ENCODE peak calls at places on chromosomes 5 and 9, in six cellular contexts. One of them, this sample, is unnamed.

GRCh38 chr5:110099562-110099961 is 409.8 kb downstream of the MAN2A1 start:
- DNase-seq in cardiac muscle cell: no peak
- DNase-seq in epithelial cell of esophagus: no peak
- DNase-seq in A549: no peak
- DNase-seq in heart left ventricle: no peak
- DNase-seq in psoas muscle: no peak
- DNase-seq in this sample: no peak

GRCh38 chr9:97568461-97569275 is 64.5 kb downstream of the TSTD2 start:
- DNase-seq in cardiac muscle cell: no peak
- DNase-seq in epithelial cell of esophagus: no peak
- DNase-seq in A549: no peak
- DNase-seq in heart left ventricle: no peak
- DNase-seq in psoas muscle: no peak
- DNase-seq in this sample: no peak

GRCh38 chr9:8868632-8869031 is 1069.1 kb upstream of the DMAC1 start:
- DNase-seq in cardiac muscle cell: peak
- DNase-seq in epithelial cell of esophagus: no peak
- DNase-seq in A549: no peak
- DNase-seq in heart left ventricle: no peak
- DNase-seq in psoas muscle: no peak
- DNase-seq in this sample: no peak

GRCh38 chr5:111737716-111738115 is 19.3 kb downstream of the NREP start:
- DNase-seq in cardiac muscle cell: no peak
- DNase-seq in epithelial cell of esophagus: no peak
- DNase-seq in A549: no peak
- DNase-seq in heart left ventricle: no peak
- DNase-seq in psoas muscle: no peak
- DNase-seq in this sample: no peak

GRCh38 chr5:4348418-4348817 is 752.8 kb downstream of the IRX1 start:
- DNase-seq in cardiac muscle cell: no peak
- DNase-seq in epithelial cell of esophagus: peak
- DNase-seq in A549: no peak
- DNase-seq in heart left ventricle: no peak
- DNase-seq in psoas muscle: no peak
- DNase-seq in this sample: no peak

GRCh38 chr9:126652140-126652558 is 38.4 kb downstream of the LMX1B start:
- DNase-seq in cardiac muscle cell: no peak
- DNase-seq in epithelial cell of esophagus: no peak
- DNase-seq in A549: no peak
- DNase-seq in heart left ventricle: no peak
- DNase-seq in psoas muscle: no peak
- DNase-seq in this sample: no peak

GRCh38 chr5:43301653-43302091 is 11.5 kb downstream of the HMGCS1 start:
- DNase-seq in cardiac muscle cell: no peak
- DNase-seq in epithelial cell of esophagus: no peak
- DNase-seq in A549: no peak
- DNase-seq in heart left ventricle: no peak
- DNase-seq in psoas muscle: no peak
- DNase-seq in this sample: no peak

GRCh38 chr5:181217805-181218065 is 5.3 kb upstream of the TRIM41 start:
- DNase-seq in cardiac muscle cell: peak
- DNase-seq in epithelial cell of esophagus: no peak
- DNase-seq in A549: no peak
- DNase-seq in heart left ventricle: no peak
- DNase-seq in psoas muscle: no peak
- DNase-seq in this sample: no peak

GRCh38 chr9:121253821-121254471 is 14.0 kb upstream of the GSN start:
- DNase-seq in cardiac muscle cell: no peak
- DNase-seq in epithelial cell of esophagus: no peak
- DNase-seq in A549: no peak
- DNase-seq in heart left ventricle: no peak
- DNase-seq in psoas muscle: no peak
- DNase-seq in this sample: no peak

GRCh38 chr5:50751064-50751657 is 84.7 kb downstream of the PARP8 start:
- DNase-seq in cardiac muscle cell: peak
- DNase-seq in epithelial cell of esophagus: peak
- DNase-seq in A549: peak
- DNase-seq in heart left ventricle: no peak
- DNase-seq in psoas muscle: no peak
- DNase-seq in this sample: peak

GRCh38 chr9:134391319-134392231 is 65.3 kb downstream of the RXRA start:
- DNase-seq in cardiac muscle cell: no peak
- DNase-seq in epithelial cell of esophagus: no peak
- DNase-seq in A549: no peak
- DNase-seq in heart left ventricle: no peak
- DNase-seq in psoas muscle: no peak
- DNase-seq in this sample: no peak

GRCh38 chr9:129608561-129609481 is 12.1 kb downstream of the C9orf50 start:
- DNase-seq in cardiac muscle cell: no peak
- DNase-seq in epithelial cell of esophagus: no peak
- DNase-seq in A549: peak
- DNase-seq in heart left ventricle: no peak
- DNase-seq in psoas muscle: no peak
- DNase-seq in this sample: no peak

GRCh38 chr5:6604341-6604740 is 28.5 kb downstream of the NSUN2 start:
- DNase-seq in cardiac muscle cell: no peak
- DNase-seq in epithelial cell of esophagus: no peak
- DNase-seq in A549: no peak
- DNase-seq in heart left ventricle: no peak
- DNase-seq in psoas muscle: no peak
- DNase-seq in this sample: no peak

GRCh38 chr5:80181618-80182211 is 74.1 kb downstream of the SERINC5 start:
- DNase-seq in cardiac muscle cell: no peak
- DNase-seq in epithelial cell of esophagus: peak
- DNase-seq in A549: peak
- DNase-seq in heart left ventricle: no peak
- DNase-seq in psoas muscle: no peak
- DNase-seq in this sample: no peak

GRCh38 chr5:146378981-146379380 is 40.3 kb downstream of the POU4F3 start:
- DNase-seq in cardiac muscle cell: no peak
- DNase-seq in epithelial cell of esophagus: no peak
- DNase-seq in A549: no peak
- DNase-seq in heart left ventricle: no peak
- DNase-seq in psoas muscle: no peak
- DNase-seq in this sample: no peak

GRCh38 chr5:114055318-114055788 is 306.5 kb upstream of the KCNN2 start:
- DNase-seq in cardiac muscle cell: peak
- DNase-seq in epithelial cell of esophagus: peak
- DNase-seq in A549: no peak
- DNase-seq in heart left ventricle: peak
- DNase-seq in psoas muscle: peak
- DNase-seq in this sample: no peak

GRCh38 chr9:107942870-107943269 is 453.3 kb upstream of the KLF4 start:
- DNase-seq in cardiac muscle cell: no peak
- DNase-seq in epithelial cell of esophagus: no peak
- DNase-seq in A549: no peak
- DNase-seq in heart left ventricle: no peak
- DNase-seq in psoas muscle: no peak
- DNase-seq in this sample: no peak

GRCh38 chr9:123354806-123355508 is 1.0 kb upstream of the CRB2 start:
- DNase-seq in cardiac muscle cell: no peak
- DNase-seq in epithelial cell of esophagus: peak
- DNase-seq in A549: no peak
- DNase-seq in heart left ventricle: no peak
- DNase-seq in psoas muscle: no peak
- DNase-seq in this sample: no peak

GRCh38 chr9:21994996-21995651 is 533 bp downstream of the CDKN2B-AS1 start:
- DNase-seq in cardiac muscle cell: peak
- DNase-seq in epithelial cell of esophagus: peak
- DNase-seq in A549: no peak
- DNase-seq in heart left ventricle: peak
- DNase-seq in psoas muscle: peak
- DNase-seq in this sample: no peak

GRCh38 chr9:127838375-127839078 is 15.9 kb downstream of the ENG start:
- DNase-seq in cardiac muscle cell: no peak
- DNase-seq in epithelial cell of esophagus: no peak
- DNase-seq in A549: peak
- DNase-seq in heart left ventricle: peak
- DNase-seq in psoas muscle: peak
- DNase-seq in this sample: peak

GRCh38 chr9:121824651-121825480 is 173.4 kb downstream of the DAB2IP start:
- DNase-seq in cardiac muscle cell: peak
- DNase-seq in epithelial cell of esophagus: no peak
- DNase-seq in A549: no peak
- DNase-seq in heart left ventricle: no peak
- DNase-seq in psoas muscle: no peak
- DNase-seq in this sample: no peak

GRCh38 chr9:93107825-93108161 is 11.8 kb downstream of the CARD19 start:
- DNase-seq in cardiac muscle cell: no peak
- DNase-seq in epithelial cell of esophagus: no peak
- DNase-seq in A549: no peak
- DNase-seq in heart left ventricle: peak
- DNase-seq in psoas muscle: no peak
- DNase-seq in this sample: no peak

GRCh38 chr5:133340002-133340755 is 272.2 kb downstream of the FSTL4 start:
- DNase-seq in cardiac muscle cell: no peak
- DNase-seq in epithelial cell of esophagus: no peak
- DNase-seq in A549: no peak
- DNase-seq in heart left ventricle: no peak
- DNase-seq in psoas muscle: no peak
- DNase-seq in this sample: no peak

GRCh38 chr9:95023217-95024003 is 294.1 kb downstream of the FANCC start:
- DNase-seq in cardiac muscle cell: no peak
- DNase-seq in epithelial cell of esophagus: peak
- DNase-seq in A549: peak
- DNase-seq in heart left ventricle: peak
- DNase-seq in psoas muscle: no peak
- DNase-seq in this sample: no peak

GRCh38 chr9:20220286-20220685 is 402.0 kb downstream of the MLLT3 start:
- DNase-seq in cardiac muscle cell: no peak
- DNase-seq in epithelial cell of esophagus: peak
- DNase-seq in A549: no peak
- DNase-seq in heart left ventricle: no peak
- DNase-seq in psoas muscle: no peak
- DNase-seq in this sample: no peak

GRCh38 chr9:137168575-137168906 is 1.3 kb downstream of the LRRC26 start:
- DNase-seq in cardiac muscle cell: no peak
- DNase-seq in epithelial cell of esophagus: no peak
- DNase-seq in A549: no peak
- DNase-seq in heart left ventricle: no peak
- DNase-seq in psoas muscle: no peak
- DNase-seq in this sample: no peak

GRCh38 chr5:113451797-113452196 is 17.0 kb upstream of the TSSK1B start:
- DNase-seq in cardiac muscle cell: no peak
- DNase-seq in epithelial cell of esophagus: peak
- DNase-seq in A549: no peak
- DNase-seq in heart left ventricle: no peak
- DNase-seq in psoas muscle: no peak
- DNase-seq in this sample: no peak

GRCh38 chr9:77865385-77865784 is 166.2 kb downstream of the GNAQ start:
- DNase-seq in cardiac muscle cell: no peak
- DNase-seq in epithelial cell of esophagus: no peak
- DNase-seq in A549: no peak
- DNase-seq in heart left ventricle: no peak
- DNase-seq in psoas muscle: no peak
- DNase-seq in this sample: no peak

GRCh38 chr9:138049779-138050471 is 172.3 kb downstream of the CACNA1B start:
- DNase-seq in cardiac muscle cell: no peak
- DNase-seq in epithelial cell of esophagus: no peak
- DNase-seq in A549: no peak
- DNase-seq in heart left ventricle: no peak
- DNase-seq in psoas muscle: no peak
- DNase-seq in this sample: no peak

GRCh38 chr9:79054500-79054899 is 517.3 kb upstream of the TLE4 start:
- DNase-seq in cardiac muscle cell: no peak
- DNase-seq in epithelial cell of esophagus: no peak
- DNase-seq in A549: no peak
- DNase-seq in heart left ventricle: no peak
- DNase-seq in psoas muscle: no peak
- DNase-seq in this sample: no peak

DNA sequence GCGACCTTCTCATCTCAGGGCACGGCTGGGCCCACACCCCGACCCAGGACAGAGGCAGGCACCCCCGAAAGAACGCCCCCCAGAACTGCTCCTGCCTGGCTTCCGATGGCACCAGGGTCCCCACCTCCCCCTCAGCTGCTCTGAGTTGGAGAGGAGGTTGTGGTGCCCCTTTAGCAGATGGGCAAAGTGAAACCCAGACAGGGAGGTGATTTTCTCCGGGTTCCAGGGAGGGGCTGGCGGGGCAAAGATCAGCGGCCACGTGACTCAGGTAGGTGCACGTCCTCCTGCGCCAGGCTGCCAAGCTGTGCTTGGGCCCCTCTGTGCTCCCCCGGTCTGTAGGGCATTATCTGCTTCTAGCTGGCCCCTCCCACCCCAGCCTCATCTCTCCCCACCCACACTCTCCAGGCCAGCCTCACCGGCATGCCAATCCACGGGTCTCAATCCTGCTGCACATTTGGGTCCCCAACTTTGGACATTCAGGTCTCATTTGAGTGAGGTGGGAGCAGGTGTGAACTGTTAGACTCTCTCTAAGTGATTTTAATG is 85.1 kb upstream of the RAPGEF1 start:
- DNase-seq in cardiac muscle cell: no peak
- DNase-seq in epithelial cell of esophagus: no peak
- DNase-seq in A549: no peak
- DNase-seq in heart left ventricle: no peak
- DNase-seq in psoas muscle: no peak
- DNase-seq in this sample: no peak
- H3K4me3 ChIP-seq in cardiac muscle cell: no peak
- H3K4me3 ChIP-seq in epithelial cell of esophagus: no peak
- H3K4me3 ChIP-seq in A549: no peak
- H3K4me3 ChIP-seq in heart left ventricle: no peak
- H3K4me3 ChIP-seq in psoas muscle: no peak
- H3K4me3 ChIP-seq in this sample: no peak

GRCh38 chr9:35733109-35733541 is 659 bp downstream of the CREB3 start:
- DNase-seq in cardiac muscle cell: peak
- DNase-seq in epithelial cell of esophagus: peak
- DNase-seq in A549: peak
- DNase-seq in heart left ventricle: no peak
- DNase-seq in psoas muscle: no peak
- DNase-seq in this sample: no peak
- TF ChIP-seq CTCF in cardiac muscle cell: no peak
- TF ChIP-seq CTCF in epithelial cell of esophagus: peak
- TF ChIP-seq CTCF in A549: peak
- TF ChIP-seq CTCF in heart left ventricle: no peak
- TF ChIP-seq CTCF in psoas muscle: no peak
- TF ChIP-seq CTCF in this sample: no peak

DNA sequence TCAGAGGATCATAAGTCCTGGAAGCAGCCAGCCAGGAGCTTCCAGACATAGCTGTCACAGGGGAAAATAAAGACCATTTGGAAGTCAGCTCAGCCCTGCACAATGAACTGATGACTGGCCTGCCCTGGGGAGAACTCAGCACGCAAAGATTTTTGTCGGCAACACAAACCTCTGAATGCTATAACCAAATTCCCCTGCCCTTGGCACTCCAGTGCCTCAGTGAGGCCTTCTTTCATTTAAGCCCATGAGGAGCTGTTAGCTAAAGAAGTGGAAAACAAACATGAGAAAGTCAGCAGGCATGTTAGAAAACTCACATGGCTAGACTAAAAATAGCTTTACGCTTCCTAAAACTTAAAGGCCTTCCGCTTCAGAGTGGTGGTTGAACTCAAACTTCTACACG is 85.6 kb downstream of the SLC1A3 start:
- DNase-seq in cardiac muscle cell: no peak
- DNase-seq in epithelial cell of esophagus: no peak
- DNase-seq in A549: no peak
- DNase-seq in heart left ventricle: peak
- DNase-seq in psoas muscle: peak
- DNase-seq in this sample: no peak
- H3K4me3 ChIP-seq in cardiac muscle cell: no peak
- H3K4me3 ChIP-seq in epithelial cell of esophagus: no peak
- H3K4me3 ChIP-seq in A549: no peak
- H3K4me3 ChIP-seq in heart left ventricle: no peak
- H3K4me3 ChIP-seq in psoas muscle: no peak
- H3K4me3 ChIP-seq in this sample: no peak

GRCh38 chr5:37495210-37495609 is 116.1 kb downstream of the WDR70 start:
- DNase-seq in cardiac muscle cell: no peak
- DNase-seq in epithelial cell of esophagus: no peak
- DNase-seq in A549: no peak
- DNase-seq in heart left ventricle: no peak
- DNase-seq in psoas muscle: no peak
- DNase-seq in this sample: no peak
- TF ChIP-seq CTCF in cardiac muscle cell: peak
- TF ChIP-seq CTCF in epithelial cell of esophagus: peak
- TF ChIP-seq CTCF in A549: peak
- TF ChIP-seq CTCF in heart left ventricle: no peak
- TF ChIP-seq CTCF in psoas muscle: peak
- TF ChIP-seq CTCF in this sample: peak